ENCODE peak calls at places on chromosomes 11 and 22, in six cellular contexts. M, J, D, S, Q and I are unnamed samples.

GRCh38 chr11:69718147-69718546 is 14.3 kb upstream of the FGF19 start:
- DNase-seq in Q (peak), S (no peak), M (no peak), D (no peak), J (no peak), I (no peak)

GRCh38 chr11:127017482-127017881 is 16.9 kb upstream of the KIRREL3 start:
- DNase-seq in M (no peak), S (no peak), Q (peak), J (no peak), D (no peak), I (peak)

GRCh38 chr11:45924036-45924915 is 1.8 kb downstream of the LARGE2 start:
- DNase-seq in J (peak), Q (no peak), S (peak), M (peak), D (peak), I (no peak)

GRCh38 chr22:23180301-23180892 is at the start of gene BCR:
- DNase-seq in S (no peak), D (peak), Q (peak), M (peak), J (peak), I (peak)

GRCh38 chr11:106482920-106483761 is 405.7 kb downstream of the AASDHPPT start:
- DNase-seq in D (no peak), S (no peak), Q (no peak), J (no peak), M (no peak), I (no peak)

GRCh38 chr11:87219266-87219665 is 181.5 kb downstream of the TMEM135 start:
- DNase-seq in D (no peak), S (no peak), Q (no peak), J (no peak), M (no peak), I (no peak)

GRCh38 chr11:7383406-7383805 is 101.9 kb upstream of the OLFML1 start:
- DNase-seq in J (no peak), S (no peak), M (no peak), D (no peak), Q (no peak), I (no peak)

GRCh38 chr11:68550485-68550817 is 89.9 kb downstream of the PPP6R3 start:
- DNase-seq in M (no peak), Q (no peak), S (no peak), D (no peak), J (no peak), I (no peak)

GRCh38 chr22:45268167-45268957 is 16.4 kb upstream of the UPK3A start:
- DNase-seq in Q (peak), M (no peak), S (no peak), D (peak), J (peak), I (peak)

GRCh38 chr11:78796956-78797355 is 222.3 kb upstream of the NARS2 start:
- DNase-seq in D (no peak), S (no peak), Q (no peak), J (no peak), M (no peak), I (no peak)

GRCh38 chr22:23557036-23557435 is 23.1 kb downstream of the IGLL1 start:
- DNase-seq in M (peak), J (no peak), S (peak), Q (no peak), D (no peak), I (no peak)

GRCh38 chr11:63711838-63712237 is 30.5 kb downstream of the RTN3 start:
- DNase-seq in D (no peak), M (no peak), J (no peak), S (no peak), Q (no peak), I (no peak)

GRCh38 chr11:118227865-118228785 is 3.3 kb upstream of the JAML start:
- DNase-seq in D (peak), Q (no peak), S (no peak), M (no peak), J (no peak), I (no peak)

GRCh38 chr11:119624102-119624615 is 104.8 kb downstream of the NECTIN1 start:
- DNase-seq in J (no peak), S (no peak), Q (peak), M (peak), D (no peak), I (no peak)

GRCh38 chr11:86179646-86180064 is 64.9 kb upstream of the EED start:
- DNase-seq in Q (no peak), J (no peak), S (no peak), D (no peak), M (no peak), I (no peak)

GRCh38 chr11:84673753-84674152 is 953.4 kb downstream of the DLG2 start:
- DNase-seq in S (no peak), J (no peak), Q (no peak), D (no peak), M (no peak), I (no peak)

GRCh38 chr11:109223441-109223840 is 198.5 kb upstream of the C11orf87 start:
- DNase-seq in S (no peak), M (no peak), J (no peak), D (no peak), Q (no peak), I (no peak)

GRCh38 chr11:2517016-2517385 is 72.2 kb downstream of the KCNQ1 start:
- DNase-seq in J (peak), M (peak), Q (no peak), S (peak), D (peak), I (no peak)

GRCh38 chr11:88352139-88352538 is 14.6 kb upstream of the CTSC start:
- DNase-seq in D (no peak), S (no peak), Q (no peak), M (no peak), J (no peak), I (no peak)

GRCh38 chr22:17922925-17923898 is 101.1 kb downstream of the MICAL3 start:
- DNase-seq in M (no peak), Q (no peak), J (no peak), S (no peak), D (peak), I (peak)

GRCh38 chr22:22398530-22399327 is 109.8 kb downstream of the ZNF280B start:
- DNase-seq in D (no peak), S (no peak), M (no peak), Q (no peak), J (no peak), I (no peak)

GRCh38 chr11:32435511-32435946 is at the start of gene WT1:
- DNase-seq in M (no peak), Q (peak), D (no peak), J (no peak), S (no peak), I (peak)

GRCh38 chr11:85955531-85955930 is 100.3 kb downstream of the CCDC83 start:
- DNase-seq in Q (no peak), D (no peak), J (no peak), S (no peak), M (no peak), I (no peak)

GRCh38 chr22:17366830-17367229 is 2.4 kb upstream of the CECR2 start:
- DNase-seq in D (peak), Q (peak), M (peak), J (peak), S (no peak), I (no peak)

GRCh38 chr11:94546886-94547285 is 3.2 kb downstream of the FUT4 start:
- DNase-seq in D (peak), J (peak), M (no peak), Q (no peak), S (no peak), I (no peak)

GRCh38 chr22:50731811-50732624 is 6.0 kb upstream of the ACR start:
- DNase-seq in S (peak), Q (peak), J (peak), D (peak), M (no peak), I (peak)

GRCh38 chr11:62676698-62677097 is 2.2 kb downstream of the UBXN1 start:
- DNase-seq in D (no peak), Q (no peak), J (no peak), S (no peak), M (no peak), I (no peak)

GRCh38 chr11:107689317-107690202 is 22.3 kb downstream of the SLN start:
- DNase-seq in M (peak), Q (peak), J (peak), S (peak), D (peak), I (no peak)

GRCh38 chr22:19886605-19887250 is 32.1 kb upstream of the GNB1L start:
- DNase-seq in S (no peak), J (no peak), Q (no peak), D (peak), M (no peak), I (no peak)

GRCh38 chr11:118002010-118002540 is 15.9 kb downstream of the IL10RA start:
- DNase-seq in D (no peak), J (peak), S (no peak), Q (no peak), M (no peak), I (no peak)

GRCh38 chr11:25734592-25735211 is 597.2 kb upstream of the ANO3 start:
- DNase-seq in D (no peak), S (no peak), J (no peak), M (no peak), Q (no peak), I (no peak)

GRCh38 chr11:10898763-10899541 is 41.1 kb upstream of the ZBED5 start:
- DNase-seq in M (no peak), D (no peak), Q (no peak), J (no peak), S (no peak), I (no peak)
- TF ChIP-seq POLR2A in M (no peak), D (no peak), Q (no peak), J (no peak), S (no peak), I (no peak)

GRCh38 chr11:66371627-66372415 is at the start of gene SLC29A2:
- DNase-seq in D (peak), M (no peak), Q (peak), J (peak), S (peak), I (no peak)
- TF ChIP-seq POLR2A in D (no peak), M (no peak), Q (no peak), J (peak), S (peak), I (no peak)

DNA sequence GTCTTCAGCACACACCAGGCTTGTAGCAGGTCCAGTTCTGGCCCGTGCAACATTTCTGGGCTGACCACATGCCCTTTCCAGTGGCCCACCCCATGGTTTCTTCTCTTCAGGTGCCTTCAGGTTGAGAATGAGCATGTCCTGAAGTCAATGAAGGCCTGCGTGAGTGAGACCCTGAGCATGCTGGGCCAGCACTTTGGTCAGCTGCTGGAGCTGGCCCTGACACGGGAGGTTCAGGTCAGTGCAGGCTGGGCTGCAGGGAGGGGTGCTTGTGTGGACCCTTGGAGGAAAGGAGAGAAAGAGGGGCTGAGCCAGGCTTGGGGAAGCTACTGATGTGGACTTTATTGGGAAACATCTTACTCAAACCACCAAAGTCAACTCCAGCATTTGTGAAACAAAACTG is 63.5 kb downstream of the INSC start:
- DNase-seq in J (no peak), S (no peak), Q (no peak), M (no peak), D (no peak), I (no peak)
- TF ChIP-seq POLR2A in J (no peak), S (no peak), Q (no peak), M (no peak), D (no peak), I (no peak)

GRCh38 chr11:22216940-22217339 is 24.1 kb downstream of the ANO5 start:
- DNase-seq in D (no peak), S (no peak), Q (no peak), J (no peak), M (no peak), I (no peak)

GRCh38 chr11:22225190-22225589 is 32.3 kb downstream of the ANO5 start:
- DNase-seq in J (no peak), D (no peak), Q (no peak), S (no peak), M (no peak), I (no peak)

GRCh38 chr11:22221143-22221542 is 28.3 kb downstream of the ANO5 start:
- DNase-seq in Q (no peak), S (no peak), D (no peak), J (no peak), M (no peak), I (no peak)
- TF ChIP-seq POLR2A in Q (no peak), S (no peak), D (no peak), J (no peak), M (no peak), I (no peak)

DNA sequence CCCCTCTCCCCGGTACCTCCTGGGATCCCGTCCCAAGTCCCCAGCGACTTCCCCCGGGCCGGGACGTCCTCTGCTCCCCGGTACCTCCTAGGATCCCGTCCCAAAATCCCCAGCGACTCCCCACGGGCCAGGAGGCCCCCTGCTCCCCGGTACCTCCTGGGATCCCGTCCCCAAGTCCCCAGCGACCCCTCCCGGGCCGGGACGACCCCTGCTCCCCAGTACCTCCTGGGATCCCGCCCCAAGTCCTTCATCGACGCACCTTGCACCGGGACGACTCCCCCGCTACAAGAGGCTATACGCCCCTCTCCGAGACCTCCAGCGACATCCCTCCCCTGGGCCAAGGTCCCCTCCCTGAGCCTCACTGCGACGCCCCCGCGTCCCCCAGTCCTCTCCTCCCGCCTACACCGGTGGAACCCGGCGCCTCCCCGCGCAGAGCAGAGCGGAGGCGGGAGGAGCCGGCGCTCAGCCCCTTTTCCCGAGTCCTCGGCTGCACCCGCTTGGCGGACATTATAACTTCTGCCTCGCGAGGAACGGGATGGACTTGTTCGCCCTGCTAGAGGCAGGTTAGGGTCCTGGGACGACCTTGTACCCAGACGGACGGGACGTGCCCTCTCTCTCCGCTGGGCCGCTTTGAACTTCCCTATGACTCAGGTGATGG is 912 bp downstream of the KREMEN1 start:
- DNase-seq in Q (no peak), J (peak), M (no peak), S (peak), D (peak), I (no peak)
- TF ChIP-seq POLR2A in Q (no peak), J (no peak), M (no peak), S (no peak), D (peak), I (no peak)

GRCh38 chr11:71210861-71211260 is 41.5 kb downstream of the SHANK2 start:
- DNase-seq in J (no peak), Q (no peak), S (peak), D (no peak), M (peak), I (no peak)

GRCh38 chr11:71212871-71213559 is 39.4 kb downstream of the SHANK2 start:
- DNase-seq in Q (no peak), D (no peak), J (no peak), M (peak), S (peak), I (no peak)

GRCh38 chr11:71213696-71214552 is 38.5 kb downstream of the SHANK2 start:
- DNase-seq in D (no peak), S (peak), J (no peak), M (peak), Q (no peak), I (no peak)

GRCh38 chr11:71209656-71210055 is 42.7 kb downstream of the SHANK2 start:
- DNase-seq in M (peak), S (peak), Q (no peak), J (no peak), D (no peak), I (no peak)

DNA sequence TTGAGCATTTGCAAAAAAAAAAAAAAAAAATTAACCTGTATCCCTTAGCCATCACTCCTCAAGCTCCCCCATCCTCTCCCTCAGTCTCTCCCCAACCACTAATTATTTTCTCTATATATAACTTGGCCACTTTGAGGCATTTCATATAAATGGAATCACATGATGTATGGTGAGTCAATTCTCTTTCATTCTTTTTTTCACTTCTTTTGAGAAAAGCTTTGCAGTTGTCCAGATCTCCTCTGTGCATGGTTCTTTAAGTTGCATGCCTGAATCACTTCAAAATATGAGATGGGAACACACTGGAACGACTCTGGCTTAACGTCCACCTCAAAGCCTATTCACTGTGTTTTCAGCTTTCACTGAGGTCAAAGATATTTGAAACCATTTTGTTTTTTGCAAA is 40.7 kb downstream of the SHANK2 start:
- DNase-seq in S (no peak), D (no peak), Q (no peak), M (no peak), J (no peak), I (no peak)
- TF ChIP-seq POLR2A in S (no peak), D (no peak), Q (no peak), M (no peak), J (no peak), I (no peak)

DNA sequence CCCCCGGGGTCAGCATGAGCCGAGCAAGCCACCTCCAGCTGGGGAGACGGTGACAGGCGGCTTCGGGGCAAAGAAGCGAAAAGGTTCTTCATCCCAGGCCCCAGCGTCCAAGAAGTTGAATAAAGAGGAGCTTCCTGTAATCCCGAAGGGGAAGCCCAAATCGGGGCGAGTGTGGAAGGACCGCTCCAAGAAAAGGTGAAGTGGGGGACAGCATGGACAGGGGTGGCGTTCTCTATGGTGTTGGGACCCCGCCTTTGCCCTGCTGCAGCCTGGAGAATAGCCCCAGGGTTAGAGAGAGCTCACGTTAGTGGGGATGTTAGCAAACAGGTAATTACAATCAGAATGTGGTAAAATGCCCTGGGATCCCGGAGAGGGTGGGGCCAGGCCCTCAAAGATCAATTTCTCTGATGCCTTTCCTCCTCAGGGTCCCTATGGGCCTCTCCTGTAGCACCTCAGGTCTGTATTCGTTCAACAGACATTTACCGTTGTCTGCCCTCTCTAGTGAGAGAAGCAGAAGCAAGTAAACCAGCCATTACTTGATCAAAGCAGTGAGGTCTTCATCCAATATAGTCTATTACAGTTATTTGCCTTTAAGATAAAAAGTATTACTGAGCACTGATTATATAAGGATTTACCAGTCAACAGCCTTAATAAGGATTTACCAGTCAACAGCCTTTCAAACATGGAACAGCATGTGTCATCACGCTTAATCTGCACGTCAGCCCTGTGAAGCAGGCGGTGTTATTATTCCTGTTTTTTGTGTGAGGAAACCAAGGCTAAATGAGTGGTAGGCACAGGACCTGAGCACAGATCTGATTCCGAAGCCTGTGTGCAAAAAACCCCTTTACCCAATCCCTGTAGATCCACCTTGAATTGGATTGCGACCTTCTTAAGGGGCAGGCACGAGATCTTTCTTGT is 1.0 kb downstream of the CCDC86 start:
- DNase-seq in Q (no peak), J (no peak), D (no peak), S (no peak), M (no peak), I (no peak)
- TF ChIP-seq POLR2A in Q (no peak), J (no peak), D (no peak), S (no peak), M (no peak), I (no peak)

GRCh38 chr22:26563022-26563421 is 26.9 kb downstream of the TPST2 start:
- DNase-seq in Q (no peak), D (no peak), S (no peak), M (no peak), J (no peak), I (no peak)
- TF ChIP-seq POLR2A in Q (no peak), D (no peak), S (no peak), M (no peak), J (no peak), I (no peak)

GRCh38 chr22:37953062-37953436 is 352 bp downstream of the C22orf23 start:
- DNase-seq in M (no peak), D (no peak), Q (peak), J (no peak), S (no peak), I (no peak)

GRCh38 chr22:37959231-37959825 is 5.8 kb downstream of the POLR2F start:
- DNase-seq in J (no peak), Q (no peak), D (no peak), M (no peak), S (no peak), I (no peak)

GRCh38 chr22:37957232-37957631 is 3.7 kb downstream of the POLR2F start:
- DNase-seq in Q (no peak), J (no peak), S (no peak), D (no peak), M (no peak), I (no peak)

GRCh38 chr22:37951305-37951704 is 2.1 kb downstream of the C22orf23 start:
- DNase-seq in S (no peak), J (no peak), D (no peak), M (no peak), Q (peak), I (no peak)

GRCh38 chr22:37953437-37954179 is at the start of the genes C22orf23 and POLR2F:
- DNase-seq in J (peak), S (peak), M (peak), D (peak), Q (peak), I (peak)
- TF ChIP-seq POLR2A in J (peak), S (peak), M (peak), D (peak), Q (peak), I (peak)

GRCh38 chr11:843818-844692 is 1.4 kb downstream of the TSPAN4 start:
- DNase-seq in S (peak), M (peak), J (peak), Q (peak), D (peak), I (peak)
- TF ChIP-seq POLR2A in S (no peak), M (peak), J (peak), Q (peak), D (no peak), I (peak)